ENCODE peak calls at places on chromosomes 3 and 15, in nine cellular contexts. Y, D, I, R, Q, Z, C, M and S are unnamed samples.

GRCh38 chr15:77589839-77590238 is 42.9 kb downstream of the LINGO1 start:
- DNase-seq in Y (no peak), D (no peak), I (no peak), R (no peak), Q (no peak), Z (no peak), C (no peak), M (no peak), S (no peak)

GRCh38 chr15:47398115-47398514 is 319.2 kb upstream of the SEMA6D start:
- DNase-seq in Y (no peak), D (no peak), I (no peak), R (no peak), Q (no peak), Z (no peak), C (no peak), M (no peak), S (no peak)

GRCh38 chr3:57077630-57078365 is 17.3 kb downstream of the SPATA12 start:
- DNase-seq in Y (no peak), D (no peak), I (no peak), R (no peak), Q (no peak), Z (no peak), C (no peak), M (no peak), S (no peak)

GRCh38 chr15:35722506-35722905 is 176.5 kb upstream of the DPH6 start:
- DNase-seq in Y (no peak), D (no peak), I (no peak), R (no peak), Q (no peak), Z (no peak), C (no peak), M (no peak), S (no peak)

GRCh38 chr15:62110000-62110851 is 43.4 kb downstream of the C2CD4A start:
- DNase-seq in Y (no peak), D (no peak), I (peak), R (peak), Q (peak), Z (no peak), C (no peak), M (peak), S (no peak)

GRCh38 chr3:194158942-194159439 is 23.0 kb downstream of the HES1 start:
- DNase-seq in Y (no peak), D (no peak), I (no peak), R (no peak), Q (no peak), Z (peak), C (no peak), M (no peak), S (no peak)

GRCh38 chr3:47028667-47029066 is 49.2 kb downstream of the NBEAL2 start:
- DNase-seq in Y (no peak), D (no peak), I (no peak), R (no peak), Q (no peak), Z (no peak), C (no peak), M (no peak), S (no peak)

GRCh38 chr3:13217736-13218540 is 144.7 kb upstream of the IQSEC1 start:
- DNase-seq in Y (peak), D (no peak), I (no peak), R (no peak), Q (no peak), Z (no peak), C (no peak), M (no peak), S (no peak)

GRCh38 chr15:75844629-75845390 is 1.6 kb downstream of the UBE2Q2 start:
- DNase-seq in Y (no peak), D (no peak), I (no peak), R (no peak), Q (no peak), Z (no peak), C (no peak), M (no peak), S (no peak)

GRCh38 chr3:170007031-170007663 is 30.6 kb upstream of the GPR160 start:
- DNase-seq in Y (no peak), D (no peak), I (no peak), R (peak), Q (no peak), Z (no peak), C (no peak), M (peak), S (no peak)

GRCh38 chr15:49675051-49675450 is 54.2 kb downstream of the DTWD1 start:
- DNase-seq in Y (no peak), D (no peak), I (no peak), R (no peak), Q (no peak), Z (no peak), C (no peak), M (no peak), S (no peak)

GRCh38 chr3:114609952-114610351 is 316.1 kb downstream of the TIGIT start:
- DNase-seq in Y (no peak), D (no peak), I (no peak), R (no peak), Q (no peak), Z (no peak), C (no peak), M (no peak), S (no peak)

GRCh38 chr3:194757629-194758028 is 71.9 kb downstream of the FAM43A start:
- DNase-seq in Y (no peak), D (no peak), I (no peak), R (no peak), Q (no peak), Z (no peak), C (no peak), M (no peak), S (peak)

GRCh38 chr3:183371672-183371968 is 56.8 kb downstream of the MCF2L2 start:
- DNase-seq in Y (peak), D (no peak), I (no peak), R (no peak), Q (peak), Z (no peak), C (no peak), M (no peak), S (no peak)

GRCh38 chr3:196638922-196639516 is 475 bp upstream of the NRROS start:
- DNase-seq in Y (no peak), D (no peak), I (no peak), R (no peak), Q (no peak), Z (no peak), C (no peak), M (no peak), S (no peak)

GRCh38 chr3:135965506-135966348 is at the start of gene PPP2R3A:
- DNase-seq in Y (peak), D (peak), I (peak), R (peak), Q (peak), Z (peak), C (peak), M (peak), S (peak)

GRCh38 chr15:58931985-58932384 is 1.5 kb downstream of the SLTM start:
- DNase-seq in Y (no peak), D (peak), I (peak), R (peak), Q (no peak), Z (no peak), C (no peak), M (no peak), S (no peak)

GRCh38 chr3:169556349-169556870 is 107.1 kb downstream of the MECOM start:
- DNase-seq in Y (no peak), D (no peak), I (no peak), R (no peak), Q (no peak), Z (no peak), C (no peak), M (no peak), S (no peak)

GRCh38 chr3:197419696-197420095 is 121.3 kb upstream of the DLG1 start:
- DNase-seq in Y (no peak), D (no peak), I (no peak), R (no peak), Q (no peak), Z (no peak), C (no peak), M (no peak), S (no peak)

GRCh38 chr3:98602078-98602678 is 8.8 kb upstream of the CPOX start:
- DNase-seq in Y (peak), D (peak), I (no peak), R (peak), Q (no peak), Z (no peak), C (no peak), M (peak), S (no peak)

GRCh38 chr3:138477120-138477519 is 42.7 kb downstream of the ESYT3 start:
- DNase-seq in Y (no peak), D (no peak), I (no peak), R (no peak), Q (no peak), Z (no peak), C (peak), M (no peak), S (no peak)

GRCh38 chr15:96463376-96463775 is 132.9 kb downstream of the NR2F2 start:
- DNase-seq in Y (no peak), D (no peak), I (no peak), R (no peak), Q (no peak), Z (no peak), C (no peak), M (no peak), S (no peak)

GRCh38 chr3:109177888-109178287 is 41.4 kb downstream of the C3orf85 start:
- DNase-seq in Y (no peak), D (no peak), I (no peak), R (no peak), Q (no peak), Z (no peak), C (no peak), M (no peak), S (no peak)

GRCh38 chr3:141237701-141238521 is 6.3 kb downstream of the PXYLP1 start:
- DNase-seq in Y (no peak), D (peak), I (no peak), R (no peak), Q (peak), Z (no peak), C (peak), M (no peak), S (no peak)

GRCh38 chr3:46981932-46982471 is 2.5 kb downstream of the NBEAL2 start:
- DNase-seq in Y (no peak), D (no peak), I (peak), R (no peak), Q (no peak), Z (peak), C (peak), M (no peak), S (no peak)

GRCh38 chr3:127717357-127718243 is 44.8 kb downstream of the ABTB1 start:
- DNase-seq in Y (no peak), D (no peak), I (no peak), R (no peak), Q (no peak), Z (peak), C (peak), M (no peak), S (no peak)

GRCh38 chr15:52013151-52013791 is 5.7 kb upstream of the MAPK6 start:
- DNase-seq in Y (no peak), D (no peak), I (no peak), R (no peak), Q (no peak), Z (no peak), C (no peak), M (no peak), S (no peak)

GRCh38 chr3:166613365-166613764 is 766.7 kb downstream of the ZBBX start:
- DNase-seq in Y (no peak), D (no peak), I (no peak), R (no peak), Q (no peak), Z (no peak), C (no peak), M (no peak), S (no peak)

GRCh38 chr3:134663646-134664456 is 13.0 kb upstream of the KY start:
- DNase-seq in Y (no peak), D (peak), I (no peak), R (no peak), Q (no peak), Z (no peak), C (no peak), M (no peak), S (no peak)

GRCh38 chr3:151552589-151552988 is 91.7 kb upstream of the IGSF10 start:
- DNase-seq in Y (no peak), D (no peak), I (no peak), R (no peak), Q (no peak), Z (no peak), C (no peak), M (no peak), S (no peak)

GRCh38 chr3:154022603-154023002 is 98.6 kb upstream of the ARHGEF26 start:
- DNase-seq in Y (no peak), D (no peak), I (no peak), R (no peak), Q (no peak), Z (no peak), C (no peak), M (no peak), S (no peak)

GRCh38 chr15:71337197-71337845 is 222.1 kb downstream of the THSD4 start:
- DNase-seq in Y (peak), D (no peak), I (no peak), R (no peak), Q (no peak), Z (no peak), C (no peak), M (no peak), S (no peak)

GRCh38 chr3:21803604-21804003 is 52.6 kb upstream of the ZNF385D start:
- DNase-seq in Y (no peak), D (no peak), I (no peak), R (no peak), Q (no peak), Z (no peak), C (no peak), M (no peak), S (no peak)

GRCh38 chr3:33392703-33393125 is 47.5 kb downstream of the UBP1 start:
- DNase-seq in Y (peak), D (no peak), I (no peak), R (no peak), Q (no peak), Z (no peak), C (no peak), M (no peak), S (no peak)
- H3K4me3 ChIP-seq in Y (no peak), D (no peak), I (no peak), R (no peak), Q (no peak), Z (no peak), C (no peak), M (no peak), S (no peak)

GRCh38 chr3:55818485-55818884 is 331.4 kb upstream of the WNT5A start:
- DNase-seq in Y (no peak), D (peak), I (no peak), R (no peak), Q (no peak), Z (no peak), C (no peak), M (no peak), S (no peak)
- TF ChIP-seq CTCF in Y (no peak), D (no peak), I (no peak), R (no peak), Q (no peak), Z (no peak), C (no peak), M (no peak), S (no peak)

DNA sequence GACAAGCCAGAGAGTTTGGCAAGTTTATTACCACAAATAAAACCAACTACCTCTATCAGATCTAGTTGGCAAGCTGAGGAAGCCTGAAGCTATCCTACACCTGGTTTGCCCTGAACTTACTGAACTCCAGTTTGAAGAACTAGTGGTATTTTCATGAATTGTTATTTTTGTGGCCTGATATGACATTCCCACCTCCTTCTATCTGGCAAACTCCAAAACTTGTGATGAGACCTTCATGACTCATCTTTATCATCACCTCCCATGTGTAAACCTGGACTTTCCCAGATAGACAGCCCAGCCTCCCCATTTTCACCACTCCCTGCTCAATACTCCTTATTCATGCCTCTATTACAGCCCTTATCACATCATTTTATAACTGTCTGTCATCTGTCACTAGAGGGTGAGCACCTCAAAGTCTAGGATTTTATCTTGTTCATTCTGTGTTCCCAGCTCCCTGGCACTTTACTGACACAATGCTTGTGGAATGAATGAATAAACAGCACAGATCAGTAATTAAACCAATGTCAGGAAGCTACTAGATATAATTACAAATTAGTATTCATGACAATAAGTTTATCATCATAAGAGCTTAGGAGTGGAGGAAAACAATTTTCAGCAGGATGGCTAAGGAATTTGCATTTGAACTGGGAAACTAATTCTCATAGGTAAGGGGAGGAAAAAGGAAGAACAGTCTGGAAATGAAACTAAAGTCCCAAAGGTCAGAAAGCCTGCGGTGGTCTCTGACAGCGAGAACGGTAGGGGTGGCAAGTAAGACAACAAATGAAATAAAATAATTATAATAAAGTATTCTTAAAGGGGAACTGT is 13.2 kb upstream of the TRANK1 start:
- DNase-seq in Y (no peak), D (no peak), I (peak), R (no peak), Q (no peak), Z (no peak), C (no peak), M (no peak), S (no peak)
- H3K27ac ChIP-seq in Y (no peak), D (peak), I (peak), R (no peak), Q (no peak), Z (peak), C (peak), M (no peak), S (peak)

DNA sequence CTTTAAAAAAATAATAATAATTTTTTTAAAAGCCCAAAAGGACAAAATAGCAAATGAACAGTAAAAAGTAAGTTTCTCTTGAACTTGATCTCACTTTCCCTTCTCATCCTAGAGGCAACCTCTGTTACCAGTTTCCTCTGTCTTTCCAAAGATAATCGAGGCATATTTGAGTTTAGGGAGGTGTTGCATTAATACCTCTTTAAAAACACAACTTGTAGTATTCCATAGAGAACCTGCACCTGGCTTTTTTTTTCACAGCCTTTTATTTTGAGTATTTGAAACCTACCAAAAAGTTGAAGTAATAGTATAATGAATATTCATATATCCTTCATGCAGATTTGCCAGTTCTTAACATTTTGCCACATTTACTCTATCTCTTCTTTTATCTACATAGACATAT is 9.1 kb downstream of the CSK start:
- DNase-seq in Y (no peak), D (no peak), I (no peak), R (no peak), Q (no peak), Z (no peak), C (no peak), M (no peak), S (no peak)
- H3K4me3 ChIP-seq in Y (no peak), D (no peak), I (no peak), R (no peak), Q (no peak), Z (no peak), C (no peak), M (no peak), S (no peak)

GRCh38 chr3:62559831-62560445 is 186.6 kb upstream of the FEZF2 start:
- DNase-seq in Y (peak), D (peak), I (no peak), R (no peak), Q (peak), Z (no peak), C (no peak), M (no peak), S (no peak)
- TF ChIP-seq CTCF in Y (peak), D (peak), I (peak), R (peak), Q (no peak), Z (no peak), C (peak), M (peak), S (no peak)

DNA sequence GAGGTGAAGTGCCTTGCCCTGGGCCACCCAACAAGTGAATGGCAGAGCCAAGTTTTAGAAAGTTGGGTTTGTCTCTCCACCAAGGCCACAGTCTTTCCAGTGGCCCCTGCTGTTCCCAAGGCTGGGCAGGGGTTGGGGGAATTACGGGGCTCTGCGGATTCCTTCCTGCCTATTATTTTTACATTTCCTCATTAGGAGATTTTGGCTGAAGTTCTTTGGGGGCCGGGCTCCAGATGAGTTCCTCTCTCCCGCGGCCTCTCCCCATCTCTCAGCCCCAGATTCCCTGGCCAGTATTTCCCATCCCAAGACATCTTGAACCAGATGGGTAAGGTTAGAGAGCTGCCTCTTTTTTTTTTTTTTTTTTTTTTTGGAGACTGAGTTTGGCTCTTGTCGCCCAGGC is 44.0 kb upstream of the SMAD6 start:
- DNase-seq in Y (no peak), D (no peak), I (no peak), R (no peak), Q (no peak), Z (no peak), C (no peak), M (no peak), S (no peak)
- H3K27ac ChIP-seq in Y (no peak), D (peak), I (no peak), R (peak), Q (no peak), Z (no peak), C (peak), M (no peak), S (no peak)

GRCh38 chr3:14405120-14405885 is 2.9 kb downstream of the SLC6A6 start:
- DNase-seq in Y (no peak), D (no peak), I (no peak), R (no peak), Q (no peak), Z (no peak), C (no peak), M (no peak), S (peak)
- H3K4me3 ChIP-seq in Y (no peak), D (no peak), I (no peak), R (no peak), Q (no peak), Z (peak), C (peak), M (no peak), S (peak)

DNA sequence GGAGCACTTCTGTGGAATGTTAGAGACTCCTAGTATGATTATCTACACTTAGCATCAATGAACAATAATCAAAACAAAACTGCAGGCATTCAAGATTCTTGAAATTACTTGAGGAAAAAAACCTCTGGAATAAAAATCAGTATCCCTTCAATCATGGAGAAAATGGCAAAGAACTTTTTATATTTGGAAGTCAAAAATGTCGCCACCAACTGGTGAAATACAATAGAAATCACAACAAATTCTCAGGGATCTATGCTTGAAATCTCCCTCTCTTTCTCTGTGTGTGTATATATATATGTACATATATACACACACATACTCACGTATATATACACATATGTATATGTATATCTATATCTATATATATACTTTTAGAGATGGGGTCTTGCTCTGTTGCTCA is 378.9 kb upstream of the ALCAM start:
- DNase-seq in Y (no peak), D (no peak), I (no peak), R (no peak), Q (no peak), Z (no peak), C (no peak), M (no peak), S (no peak)
- TF ChIP-seq CTCF in Y (peak), D (no peak), I (no peak), R (no peak), Q (no peak), Z (no peak), C (no peak), M (no peak), S (no peak)